ENCODE peak calls at places on chromosomes 4 and X, in eight cellular contexts. One of them, this sample, is unnamed.

GRCh38 chrX:42466706-42467105 is 311.3 kb downstream of the PPP1R2C start:
- DNase-seq in spleen: no peak
- DNase-seq in AG10803: no peak
- DNase-seq in tibial artery: no peak
- DNase-seq in fibroblast of villous mesenchyme: no peak
- DNase-seq in dorsolateral prefrontal cortex: no peak
- DNase-seq in AG09309: no peak
- DNase-seq in fibroblast of lung: no peak
- DNase-seq in this sample: no peak

GRCh38 chr4:104394409-104394813 is 100.3 kb downstream of the CXXC4 start:
- DNase-seq in spleen: no peak
- DNase-seq in AG10803: no peak
- DNase-seq in tibial artery: no peak
- DNase-seq in fibroblast of villous mesenchyme: no peak
- DNase-seq in dorsolateral prefrontal cortex: peak; percentile 51
- DNase-seq in AG09309: no peak
- DNase-seq in fibroblast of lung: no peak
- DNase-seq in this sample: no peak

GRCh38 chrX:150690126-150690525 is 3.1 kb upstream of the MTMR1 start:
- DNase-seq in spleen: no peak
- DNase-seq in AG10803: peak; percentile 93
- DNase-seq in tibial artery: no peak
- DNase-seq in fibroblast of villous mesenchyme: peak; percentile 47
- DNase-seq in dorsolateral prefrontal cortex: no peak
- DNase-seq in AG09309: peak; percentile 82
- DNase-seq in fibroblast of lung: peak; percentile 94
- DNase-seq in this sample: no peak

GRCh38 chr4:134201216-134202098 is at the start of gene PABPC4L:
- DNase-seq in spleen: peak; percentile 63
- DNase-seq in AG10803: peak; percentile 13
- DNase-seq in tibial artery: peak; percentile 66
- DNase-seq in fibroblast of villous mesenchyme: peak; percentile 62
- DNase-seq in dorsolateral prefrontal cortex: no peak
- DNase-seq in AG09309: no peak
- DNase-seq in fibroblast of lung: peak; percentile 81
- DNase-seq in this sample: peak; percentile 40

GRCh38 chrX:71168134-71168533 is 23.5 kb downstream of the NLGN3 start:
- DNase-seq in spleen: no peak
- DNase-seq in AG10803: no peak
- DNase-seq in tibial artery: no peak
- DNase-seq in fibroblast of villous mesenchyme: no peak
- DNase-seq in dorsolateral prefrontal cortex: no peak
- DNase-seq in AG09309: no peak
- DNase-seq in fibroblast of lung: no peak
- DNase-seq in this sample: no peak

GRCh38 chr4:139144911-139145551 is 32.0 kb downstream of the ELF2 start:
- DNase-seq in spleen: no peak
- DNase-seq in AG10803: no peak
- DNase-seq in tibial artery: no peak
- DNase-seq in fibroblast of villous mesenchyme: peak; percentile 4
- DNase-seq in dorsolateral prefrontal cortex: no peak
- DNase-seq in AG09309: no peak
- DNase-seq in fibroblast of lung: no peak
- DNase-seq in this sample: no peak

GRCh38 chr4:655735-656151 is 18.3 kb downstream of the ATP5ME start:
- DNase-seq in spleen: peak; percentile 73
- DNase-seq in AG10803: no peak
- DNase-seq in tibial artery: no peak
- DNase-seq in fibroblast of villous mesenchyme: no peak
- DNase-seq in dorsolateral prefrontal cortex: no peak
- DNase-seq in AG09309: no peak
- DNase-seq in fibroblast of lung: no peak
- DNase-seq in this sample: no peak

GRCh38 chr4:169791064-169791463 is 33.3 kb upstream of the HPF1 start:
- DNase-seq in spleen: no peak
- DNase-seq in AG10803: no peak
- DNase-seq in tibial artery: no peak
- DNase-seq in fibroblast of villous mesenchyme: no peak
- DNase-seq in dorsolateral prefrontal cortex: no peak
- DNase-seq in AG09309: no peak
- DNase-seq in fibroblast of lung: no peak
- DNase-seq in this sample: no peak

GRCh38 chr4:128600996-128601857 is 208.3 kb upstream of the JADE1 start:
- DNase-seq in spleen: no peak
- DNase-seq in AG10803: peak; percentile 93
- DNase-seq in tibial artery: peak; percentile 80
- DNase-seq in fibroblast of villous mesenchyme: peak; percentile 97
- DNase-seq in dorsolateral prefrontal cortex: peak; percentile 25
- DNase-seq in AG09309: peak; percentile 85
- DNase-seq in fibroblast of lung: peak; percentile 97
- DNase-seq in this sample: no peak
- TF ChIP-seq CTCF in spleen: no peak
- TF ChIP-seq CTCF in AG10803: no peak
- TF ChIP-seq CTCF in tibial artery: no peak
- TF ChIP-seq CTCF in fibroblast of villous mesenchyme: no peak
- TF ChIP-seq CTCF in dorsolateral prefrontal cortex: no peak
- TF ChIP-seq CTCF in AG09309: no peak
- TF ChIP-seq CTCF in fibroblast of lung: no peak
- TF ChIP-seq CTCF in this sample: no peak

GRCh38 chr4:23720556-23720955 is 169.3 kb downstream of the PPARGC1A start:
- DNase-seq in spleen: no peak
- DNase-seq in AG10803: peak; percentile 15
- DNase-seq in tibial artery: no peak
- DNase-seq in fibroblast of villous mesenchyme: no peak
- DNase-seq in dorsolateral prefrontal cortex: no peak
- DNase-seq in AG09309: no peak
- DNase-seq in fibroblast of lung: peak; percentile 66
- DNase-seq in this sample: no peak

GRCh38 chr4:23718435-23718834 is 171.4 kb downstream of the PPARGC1A start:
- DNase-seq in spleen: no peak
- DNase-seq in AG10803: no peak
- DNase-seq in tibial artery: no peak
- DNase-seq in fibroblast of villous mesenchyme: no peak
- DNase-seq in dorsolateral prefrontal cortex: no peak
- DNase-seq in AG09309: no peak
- DNase-seq in fibroblast of lung: no peak
- DNase-seq in this sample: no peak

GRCh38 chr4:23717528-23718248 is 172.2 kb downstream of the PPARGC1A start:
- DNase-seq in spleen: no peak
- DNase-seq in AG10803: peak; percentile 14
- DNase-seq in tibial artery: no peak
- DNase-seq in fibroblast of villous mesenchyme: peak; percentile 19
- DNase-seq in dorsolateral prefrontal cortex: no peak
- DNase-seq in AG09309: no peak
- DNase-seq in fibroblast of lung: peak; percentile 36
- DNase-seq in this sample: no peak
- TF ChIP-seq CTCF in spleen: no peak
- TF ChIP-seq CTCF in AG10803: peak; percentile 54
- TF ChIP-seq CTCF in tibial artery: no peak
- TF ChIP-seq CTCF in fibroblast of villous mesenchyme: peak; percentile 36
- TF ChIP-seq CTCF in dorsolateral prefrontal cortex: peak; percentile 40
- TF ChIP-seq CTCF in AG09309: peak; percentile 35
- TF ChIP-seq CTCF in fibroblast of lung: peak; percentile 58
- TF ChIP-seq CTCF in this sample: peak; percentile 68

DNA sequence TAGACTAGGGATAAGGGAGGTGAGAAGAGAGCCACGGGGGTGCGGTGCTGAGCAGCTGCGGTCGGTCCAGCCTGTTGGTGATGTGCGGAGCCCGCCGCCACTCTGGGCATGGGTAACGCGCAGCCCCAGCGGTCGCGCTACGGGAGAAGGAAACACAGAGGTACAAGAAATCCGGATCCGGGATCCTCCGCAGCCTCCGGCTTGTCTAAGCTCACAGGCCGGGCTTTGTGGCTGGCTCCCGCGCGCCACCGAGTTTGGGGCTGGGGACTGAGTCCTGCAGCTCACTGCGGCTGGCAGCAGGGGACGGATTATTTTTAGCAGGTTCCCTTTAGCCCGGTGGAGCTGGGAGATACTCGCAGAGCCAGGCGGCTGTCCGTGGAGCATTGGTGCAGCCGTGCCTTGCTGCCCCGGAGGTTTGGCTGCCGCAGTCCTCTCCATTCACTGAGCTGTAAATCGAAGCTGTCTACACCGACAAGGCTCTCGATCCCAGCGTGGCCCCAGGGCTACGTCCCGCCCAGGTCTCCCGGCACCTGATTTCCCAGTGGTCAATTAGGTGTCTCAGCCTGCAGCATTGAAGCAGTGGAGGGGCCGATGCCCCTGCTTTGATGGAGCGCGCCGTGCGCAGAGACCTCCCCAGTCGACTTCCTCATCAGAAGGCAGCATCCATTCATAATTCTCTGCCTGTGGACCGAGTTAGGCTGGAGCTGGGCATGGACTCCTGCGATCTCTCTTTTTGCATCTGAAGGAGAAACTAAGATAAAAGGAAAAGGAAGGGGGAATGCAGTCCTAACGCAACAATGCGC is 81.9 kb upstream of the SCML1 start:
- DNase-seq in spleen: no peak
- DNase-seq in AG10803: peak; percentile 4
- DNase-seq in tibial artery: no peak
- DNase-seq in fibroblast of villous mesenchyme: peak; percentile 5
- DNase-seq in dorsolateral prefrontal cortex: peak; percentile 14
- DNase-seq in AG09309: no peak
- DNase-seq in fibroblast of lung: peak; percentile 32
- DNase-seq in this sample: peak; percentile 18
- TF ChIP-seq CTCF in spleen: no peak
- TF ChIP-seq CTCF in AG10803: no peak
- TF ChIP-seq CTCF in tibial artery: no peak
- TF ChIP-seq CTCF in fibroblast of villous mesenchyme: no peak
- TF ChIP-seq CTCF in dorsolateral prefrontal cortex: no peak
- TF ChIP-seq CTCF in AG09309: no peak
- TF ChIP-seq CTCF in fibroblast of lung: no peak
- TF ChIP-seq CTCF in this sample: peak; percentile 13

GRCh38 chr4:163665521-163666334 is 171.2 kb downstream of the TMA16 start:
- DNase-seq in spleen: no peak
- DNase-seq in AG10803: no peak
- DNase-seq in tibial artery: no peak
- DNase-seq in fibroblast of villous mesenchyme: no peak
- DNase-seq in dorsolateral prefrontal cortex: no peak
- DNase-seq in AG09309: no peak
- DNase-seq in fibroblast of lung: no peak
- DNase-seq in this sample: no peak
- TF ChIP-seq CTCF in spleen: no peak
- TF ChIP-seq CTCF in AG10803: no peak
- TF ChIP-seq CTCF in tibial artery: no peak
- TF ChIP-seq CTCF in fibroblast of villous mesenchyme: no peak
- TF ChIP-seq CTCF in dorsolateral prefrontal cortex: peak; percentile 43
- TF ChIP-seq CTCF in AG09309: no peak
- TF ChIP-seq CTCF in fibroblast of lung: peak; percentile 0
- TF ChIP-seq CTCF in this sample: no peak

GRCh38 chrX:20594985-20595384 is 328.3 kb upstream of the RPS6KA3 start:
- DNase-seq in spleen: no peak
- DNase-seq in AG10803: peak; percentile 49
- DNase-seq in tibial artery: no peak
- DNase-seq in fibroblast of villous mesenchyme: no peak
- DNase-seq in dorsolateral prefrontal cortex: no peak
- DNase-seq in AG09309: no peak
- DNase-seq in fibroblast of lung: peak; percentile 34
- DNase-seq in this sample: no peak
- TF ChIP-seq CTCF in spleen: no peak
- TF ChIP-seq CTCF in AG10803: peak; percentile 49
- TF ChIP-seq CTCF in tibial artery: no peak
- TF ChIP-seq CTCF in fibroblast of villous mesenchyme: peak; percentile 29
- TF ChIP-seq CTCF in dorsolateral prefrontal cortex: no peak
- TF ChIP-seq CTCF in AG09309: no peak
- TF ChIP-seq CTCF in fibroblast of lung: peak; percentile 37
- TF ChIP-seq CTCF in this sample: peak; percentile 54

DNA sequence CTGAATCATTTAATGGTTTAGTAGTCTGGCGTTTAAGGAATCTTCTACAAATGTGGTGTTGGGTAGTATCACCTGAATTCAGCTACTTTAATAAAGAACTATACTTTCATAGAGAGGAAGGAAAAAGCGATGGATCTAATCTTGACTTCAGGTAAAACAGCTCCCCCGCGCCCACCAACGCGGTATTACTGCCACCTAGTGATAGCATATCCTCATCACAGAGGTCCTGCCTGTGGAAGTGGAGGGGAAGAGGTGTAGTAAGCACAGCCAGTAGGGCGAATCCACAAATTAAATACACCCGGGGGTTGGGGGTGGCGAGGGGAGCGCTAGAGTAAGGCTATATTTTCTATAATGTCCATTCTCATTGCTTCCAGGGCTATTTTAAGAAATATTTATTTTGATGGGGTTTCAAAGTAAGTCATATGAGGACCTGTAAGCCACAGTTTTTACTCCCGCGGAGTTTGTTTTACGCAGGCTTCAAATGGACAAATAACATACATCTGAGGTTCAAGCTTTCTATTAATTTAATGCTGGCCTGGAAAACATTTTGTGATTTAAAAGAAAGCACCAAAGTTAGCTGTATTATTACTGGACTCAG is 8.3 kb upstream of the DAPP1 start:
- DNase-seq in spleen: peak; percentile 89
- DNase-seq in AG10803: peak; percentile 6
- DNase-seq in tibial artery: no peak
- DNase-seq in fibroblast of villous mesenchyme: peak; percentile 45
- DNase-seq in dorsolateral prefrontal cortex: no peak
- DNase-seq in AG09309: no peak
- DNase-seq in fibroblast of lung: peak; percentile 19
- DNase-seq in this sample: peak; percentile 63
- TF ChIP-seq CTCF in spleen: peak; percentile 61
- TF ChIP-seq CTCF in AG10803: peak; percentile 49
- TF ChIP-seq CTCF in tibial artery: peak; percentile 53
- TF ChIP-seq CTCF in fibroblast of villous mesenchyme: peak; percentile 65
- TF ChIP-seq CTCF in dorsolateral prefrontal cortex: peak; percentile 24
- TF ChIP-seq CTCF in AG09309: peak; percentile 55
- TF ChIP-seq CTCF in fibroblast of lung: peak; percentile 75
- TF ChIP-seq CTCF in this sample: peak; percentile 86

DNA sequence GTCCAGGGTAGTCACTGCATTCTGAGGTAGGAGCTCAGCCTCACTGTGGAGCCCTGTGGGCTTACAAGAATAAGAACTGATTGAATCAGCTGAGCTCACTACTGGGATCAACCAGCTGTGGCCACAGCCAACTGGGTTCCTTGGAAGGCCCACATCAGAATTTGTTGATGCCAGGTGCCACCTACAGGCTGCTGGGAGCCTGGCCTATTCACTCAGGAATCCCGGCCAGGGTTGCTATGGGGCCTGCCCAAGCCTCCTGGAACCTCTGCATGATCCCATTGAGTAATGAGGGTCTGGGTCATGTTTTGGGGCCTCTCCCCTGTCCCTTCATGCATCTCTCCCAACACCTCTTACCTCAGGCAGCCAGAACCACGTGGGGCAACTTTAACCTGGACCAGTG is 53.9 kb upstream of the KIAA1210 start:
- DNase-seq in spleen: no peak
- DNase-seq in AG10803: no peak
- DNase-seq in tibial artery: no peak
- DNase-seq in fibroblast of villous mesenchyme: no peak
- DNase-seq in dorsolateral prefrontal cortex: no peak
- DNase-seq in AG09309: no peak
- DNase-seq in fibroblast of lung: peak; percentile 5
- DNase-seq in this sample: no peak
- TF ChIP-seq CTCF in spleen: no peak
- TF ChIP-seq CTCF in AG10803: peak; percentile 18
- TF ChIP-seq CTCF in tibial artery: no peak
- TF ChIP-seq CTCF in fibroblast of villous mesenchyme: peak; percentile 3
- TF ChIP-seq CTCF in dorsolateral prefrontal cortex: no peak
- TF ChIP-seq CTCF in AG09309: no peak
- TF ChIP-seq CTCF in fibroblast of lung: no peak
- TF ChIP-seq CTCF in this sample: no peak